ENCODE peak calls at places on chromosomes 12 and 14, in six cellular contexts. H, R, D, T, N and Y are unnamed samples.

GRCh38 chr14:50762931-50763300 is 68.0 kb downstream of the NIN start:
- DNase-seq in H (no peak), R (no peak), D (no peak), T (no peak), N (no peak), Y (no peak)

GRCh38 chr12:18681818-18682217 is 56.0 kb downstream of the PLCZ1 start:
- DNase-seq in H (no peak), R (no peak), D (no peak), T (no peak), N (no peak), Y (no peak)

GRCh38 chr12:121858662-121859572 is at the start of gene HPD:
- DNase-seq in H (no peak), R (no peak), D (peak; percentile 77), T (no peak), N (peak; percentile 64), Y (peak; percentile 28)

GRCh38 chr12:82810568-82810967 is 123.9 kb downstream of the TMTC2 start:
- DNase-seq in H (no peak), R (no peak), D (no peak), T (no peak), N (no peak), Y (no peak)

GRCh38 chr12:6772331-6772695 is at the start of gene LAG3:
- DNase-seq in H (peak; percentile 44), R (no peak), D (no peak), T (no peak), N (no peak), Y (no peak)

GRCh38 chr12:64082866-64083268 is 139.2 kb downstream of the KICS2 start:
- DNase-seq in H (no peak), R (no peak), D (no peak), T (no peak), N (no peak), Y (no peak)

GRCh38 chr14:75279739-75280447 is 1.3 kb downstream of the FOS start:
- DNase-seq in H (no peak), R (peak; percentile 25), D (no peak), T (no peak), N (no peak), Y (peak; percentile 22)

GRCh38 chr12:23536293-23536692 is 413.2 kb downstream of the SOX5 start:
- DNase-seq in H (no peak), R (no peak), D (no peak), T (peak; percentile 56), N (no peak), Y (no peak)

GRCh38 chr14:91067186-91067585 is 6.7 kb upstream of the RPS6KA5 start:
- DNase-seq in H (no peak), R (peak; percentile 69), D (no peak), T (no peak), N (no peak), Y (no peak)

GRCh38 chr12:91685917-91686316 is 459.7 kb downstream of the BTG1 start:
- DNase-seq in H (no peak), R (peak; percentile 8), D (peak; percentile 85), T (no peak), N (no peak), Y (no peak)

GRCh38 chr12:120012067-120012621 is 23.1 kb downstream of the BICDL1 start:
- DNase-seq in H (peak; percentile 56), R (peak; percentile 92), D (peak; percentile 70), T (peak; percentile 20), N (no peak), Y (no peak)

GRCh38 chr12:7933255-7933726 is 2.7 kb downstream of the SLC2A3 start:
- DNase-seq in H (peak; percentile 68), R (peak; percentile 84), D (peak; percentile 85), T (peak; percentile 56), N (peak; percentile 89), Y (peak; percentile 30)

GRCh38 chr12:113854385-113855136 is 111.6 kb downstream of the RBM19 start:
- DNase-seq in H (no peak), R (no peak), D (no peak), T (no peak), N (no peak), Y (no peak)

GRCh38 chr12:79690156-79690605 is 583 bp downstream of the PAWR start:
- DNase-seq in H (no peak), R (no peak), D (peak; percentile 40), T (peak; percentile 51), N (no peak), Y (no peak)

GRCh38 chr12:90953956-90954421 is 987 bp downstream of the CCER1 start:
- DNase-seq in H (no peak), R (no peak), D (no peak), T (no peak), N (no peak), Y (no peak)

GRCh38 chr12:53502331-53502730 is 1.2 kb downstream of the TARBP2 start:
- DNase-seq in H (no peak), R (no peak), D (no peak), T (no peak), N (no peak), Y (no peak)

GRCh38 chr14:75306917-75307699 is 28.5 kb downstream of the FOS start:
- DNase-seq in H (no peak), R (no peak), D (peak; percentile 57), T (no peak), N (no peak), Y (no peak)

GRCh38 chr14:29868000-29868399 is 59.6 kb downstream of the PRKD1 start:
- DNase-seq in H (no peak), R (no peak), D (no peak), T (no peak), N (peak; percentile 18), Y (no peak)